ENCODE peak calls at places on chromosomes 6 and 20, in nine cellular contexts. M is PC-3, Y is mammary epithelial cell, X is H9, Z is endodermal cell, S is mesenchymal stem cell, U is GM23248, Q is IMR-90, W is adipocyte. F is an unnamed sample. For H3K9me3 and H3K4me1, the result is how much of the 10 kb centered on the place peaks cover.

GRCh38 chr20:64109831-64110391 is 2.5 kb upstream of the NPBWR2 start:
- DNase-seq in M (no peak), Y (no peak), X (no peak), Z (peak), S (no peak), U (no peak), Q (no peak), W (no peak), F (no peak)

GRCh38 chr6:161651949-161652348 is 378.1 kb upstream of the AGPAT4 start:
- DNase-seq in M (no peak), Y (no peak), X (no peak), Z (no peak), S (no peak), U (no peak), Q (no peak), W (no peak), F (no peak)

GRCh38 chr6:27260339-27260738 is 12.8 kb downstream of the PRSS16 start:
- DNase-seq in M (no peak), Y (no peak), X (peak), Z (peak), S (no peak), U (peak), Q (no peak), W (peak), F (no peak)

GRCh38 chr6:8983202-8983688 is 547.9 kb upstream of the SLC35B3 start:
- DNase-seq in M (peak), Y (peak), X (peak), Z (peak), S (peak), U (peak), Q (peak), W (peak), F (peak)

GRCh38 chr20:20073851-20074252 is 21.5 kb downstream of the CFAP61 start:
- DNase-seq in M (no peak), Y (no peak), X (no peak), Z (no peak), S (no peak), U (no peak), Q (no peak), W (no peak), F (no peak)

GRCh38 chr6:96184798-96185197 is 169.0 kb downstream of the FUT9 start:
- DNase-seq in M (no peak), Y (no peak), X (no peak), Z (no peak), S (no peak), U (no peak), Q (no peak), W (no peak), F (no peak)

GRCh38 chr6:35258858-35259193 is 709 bp upstream of the ZNF76 start:
- DNase-seq in M (no peak), Y (no peak), X (no peak), Z (no peak), S (peak), U (peak), Q (peak), W (peak), F (peak)

GRCh38 chr20:61376541-61377231 is 124.6 kb downstream of the CDH4 start:
- DNase-seq in M (no peak), Y (no peak), X (no peak), Z (no peak), S (no peak), U (no peak), Q (no peak), W (no peak), F (no peak)

GRCh38 chr6:18102783-18103509 is 19.5 kb downstream of the NHLRC1 start:
- DNase-seq in M (no peak), Y (no peak), X (no peak), Z (no peak), S (no peak), U (no peak), Q (no peak), W (no peak), F (no peak)

GRCh38 chr6:53623497-53623896 is 42.1 kb downstream of the KLHL31 start:
- DNase-seq in M (peak), Y (peak), X (no peak), Z (no peak), S (no peak), U (peak), Q (peak), W (peak), F (peak)

GRCh38 chr6:112298021-112298745 is 43.8 kb upstream of the LAMA4 start:
- DNase-seq in M (peak), Y (peak), X (no peak), Z (no peak), S (peak), U (peak), Q (peak), W (peak), F (peak)

DNA sequence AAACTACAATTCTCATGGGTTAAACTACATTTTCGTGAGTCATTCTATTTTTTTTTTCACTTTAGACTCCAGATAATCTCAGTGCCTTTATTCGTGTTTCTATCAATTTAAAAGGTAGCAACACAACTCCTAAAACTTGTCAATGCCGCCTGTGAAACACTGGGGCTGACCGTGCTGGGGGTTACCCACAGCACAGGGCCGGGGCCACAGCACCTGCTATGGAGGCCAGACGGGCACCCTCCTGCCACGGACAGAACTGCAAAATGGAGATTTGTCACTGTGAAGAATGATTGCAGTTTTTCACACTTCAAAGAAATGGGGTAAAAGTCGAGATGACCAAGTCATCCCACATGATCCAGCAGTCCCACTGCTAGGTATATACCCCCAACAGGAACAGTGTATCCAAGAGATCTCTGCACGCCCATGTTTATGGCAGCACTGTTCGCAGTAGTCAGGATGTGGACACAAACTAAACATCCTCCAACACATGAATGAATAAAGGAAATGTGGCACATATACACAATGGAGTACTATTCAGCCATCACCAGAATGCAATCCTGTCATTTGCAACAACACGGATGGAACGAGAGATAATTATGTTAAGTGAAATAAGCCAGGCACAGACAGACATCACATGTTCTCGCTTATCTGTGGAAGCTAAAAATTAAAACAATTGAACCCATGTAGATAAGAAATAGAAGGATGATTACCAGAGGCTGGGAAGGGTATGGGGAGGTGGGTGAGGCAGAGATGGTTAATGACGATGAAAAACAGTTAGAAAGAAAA is 290.1 kb downstream of the SMOC2 start:
- DNase-seq in M (no peak), Y (no peak), X (no peak), Z (no peak), S (no peak), U (no peak), Q (no peak), W (no peak), F (no peak)
- H3K9me3 ChIP-seq in M (under half), Y (under half), X (under half), Z (under half), S (under half), U (under half), Q (under half), W (under half), F (under half)

DNA sequence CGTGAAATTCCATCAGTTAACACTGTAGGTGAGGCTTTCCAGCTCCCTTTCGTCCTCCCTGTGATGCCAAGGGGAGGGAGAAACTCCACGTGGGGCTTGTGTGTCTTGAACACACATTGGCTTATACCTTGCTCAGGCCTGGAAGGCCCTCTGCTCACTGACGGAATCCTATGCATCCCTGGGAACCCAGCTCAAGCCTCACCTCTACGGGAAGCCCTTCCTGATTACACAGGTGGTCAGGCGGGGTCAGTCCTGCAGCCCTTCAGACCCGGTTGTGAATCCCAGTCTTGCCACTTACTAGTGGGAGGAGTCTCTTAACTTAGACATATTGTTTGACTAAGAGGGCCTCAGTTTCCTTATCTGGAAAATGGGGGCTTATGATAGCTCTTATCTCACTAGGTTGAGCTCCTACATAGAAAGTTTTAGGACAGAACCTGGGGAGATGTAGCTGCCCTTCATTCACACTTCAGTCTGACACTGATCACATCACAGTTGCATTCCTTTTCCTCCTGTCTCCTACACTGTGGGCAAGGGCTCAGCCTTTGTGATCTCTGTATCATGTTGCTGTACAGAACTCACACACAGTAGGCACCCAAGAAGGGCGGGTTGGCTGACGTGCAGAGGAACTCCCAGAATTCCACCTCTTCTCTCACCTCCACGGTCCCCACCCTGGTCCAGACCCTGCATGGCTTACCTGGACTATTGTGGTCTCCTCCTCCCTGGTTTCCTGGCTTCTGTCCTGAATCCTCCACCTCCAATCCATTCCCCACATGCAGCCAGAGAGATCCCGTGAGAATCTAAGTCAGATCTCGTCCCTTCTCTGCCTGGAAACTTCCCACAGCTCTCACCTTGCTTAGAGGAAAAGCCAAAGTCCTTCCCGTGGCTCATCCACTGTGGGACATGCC is 129.6 kb downstream of the CEBPB start:
- DNase-seq in M (no peak), Y (peak), X (no peak), Z (peak), S (no peak), U (no peak), Q (no peak), W (no peak), F (no peak)
- H3K4me1 ChIP-seq in M (under half), Y (under half), X (under half), Z (under half), S (under half), U (under half), Q (under half), W (under half), F (under half)

GRCh38 chr6:51929934-51930574 is 157.4 kb downstream of the PKHD1 start:
- DNase-seq in M (no peak), Y (no peak), X (no peak), Z (no peak), S (no peak), U (no peak), Q (no peak), W (no peak), F (no peak)
- H3K9ac ChIP-seq in M (no peak), Y (no peak), X (no peak), Z (no peak), S (no peak), U (no peak), Q (no peak), W (no peak), F (no peak)

GRCh38 chr6:140494321-140495085 is 1120.1 kb upstream of the CITED2 start:
- DNase-seq in M (peak), Y (peak), X (no peak), Z (no peak), S (peak), U (peak), Q (no peak), W (peak), F (peak)
- H3K9me3 ChIP-seq in M (under half), Y (under half), X (under half), Z (under half), S (under half), U (under half), Q (under half), W (under half), F (under half)

DNA sequence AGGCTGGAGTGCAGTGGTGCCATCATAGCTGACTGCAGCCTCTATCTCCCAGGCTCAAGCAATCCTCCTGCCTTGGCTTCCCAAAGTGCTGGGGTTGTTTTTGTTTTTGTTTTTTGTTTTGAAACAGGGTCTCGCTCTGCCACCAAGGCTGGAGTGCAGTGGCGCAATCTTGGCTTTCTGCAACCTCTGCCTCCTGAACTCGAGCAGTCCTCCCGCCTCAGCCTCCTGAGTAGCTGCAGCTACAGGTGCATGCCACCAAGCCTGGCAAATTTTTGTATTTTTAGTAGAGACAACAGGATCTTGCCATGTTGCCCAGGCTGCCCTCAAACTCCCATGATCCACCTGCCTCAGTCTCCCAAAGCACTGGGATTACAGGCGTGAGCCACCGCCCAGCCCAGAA is 4.2 kb downstream of the C6orf132 start:
- DNase-seq in M (no peak), Y (no peak), X (no peak), Z (no peak), S (no peak), U (no peak), Q (no peak), W (no peak), F (no peak)
- H3K4me1 ChIP-seq in M (half or more), Y (half or more), X (under half), Z (under half), S (under half), U (under half), Q (under half), W (under half), F (under half)

DNA sequence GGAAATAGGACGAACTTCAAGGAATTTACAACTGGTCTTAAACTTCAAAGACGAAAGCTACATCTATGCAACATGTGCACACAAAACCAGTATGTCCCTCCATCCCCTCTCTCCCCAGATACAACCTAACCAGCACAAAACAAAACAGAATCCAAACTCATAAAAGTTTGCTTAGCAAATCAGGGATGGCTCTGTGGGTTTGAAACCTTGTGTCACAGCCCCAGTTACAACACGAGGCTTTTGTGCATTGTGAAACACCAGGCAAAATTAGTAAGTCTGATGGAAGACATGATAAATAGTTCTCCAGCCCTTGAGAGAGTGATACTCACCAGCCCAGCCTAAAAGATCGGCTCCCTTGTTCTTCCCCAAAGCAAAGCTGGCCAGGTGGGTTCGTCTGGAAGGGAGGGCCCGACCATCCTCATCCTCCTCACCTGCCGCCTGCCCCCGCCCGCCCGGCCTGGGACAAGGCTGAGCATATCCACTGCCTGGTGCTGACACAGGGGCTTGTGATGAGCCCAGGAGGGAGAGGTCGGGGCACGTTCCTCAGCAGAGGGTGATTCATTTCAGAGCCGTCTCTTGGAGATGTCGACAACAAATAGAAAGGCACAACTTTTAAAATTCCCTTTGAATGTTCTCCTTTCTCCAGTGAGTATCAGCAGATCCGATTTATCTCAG is 198.0 kb downstream of the TFAP2C start:
- DNase-seq in M (peak), Y (peak), X (no peak), Z (no peak), S (peak), U (peak), Q (no peak), W (peak), F (no peak)
- H3K9ac ChIP-seq in M (no peak), Y (peak), X (no peak), Z (no peak), S (peak), U (peak), Q (no peak), W (peak), F (no peak)